ENCODE peak calls at places on chromosomes 4 and X, in nine cellular contexts. P, R, D, U, J, Y, Q, B and N are unnamed samples.

GRCh38 chrX:155966876-155967275 is 30.6 kb upstream of the IL9R start:
- DNase-seq in P (no peak), B (peak), Y (peak), Q (no peak), R (peak), J (no peak), D (peak), U (peak), N (peak)

GRCh38 chrX:38987135-38987780 is 186.0 kb downstream of the MID1IP1 start:
- DNase-seq in Y (no peak), D (no peak), U (no peak), B (no peak), R (peak), P (no peak), Q (no peak), J (no peak), N (peak)

GRCh38 chr4:23934915-23935314 is 45.1 kb upstream of the PPARGC1A start:
- DNase-seq in R (peak), J (peak), D (no peak), Y (no peak), Q (peak), B (peak), U (peak), P (no peak), N (peak)

GRCh38 chrX:123859409-123859827 is 435 bp upstream of the XIAP start:
- DNase-seq in R (peak), D (no peak), Y (no peak), J (peak), U (peak), B (no peak), P (no peak), Q (no peak), N (no peak)

GRCh38 chr4:128639586-128640270 is 169.8 kb upstream of the JADE1 start:
- DNase-seq in J (no peak), B (no peak), D (no peak), P (no peak), Q (no peak), Y (no peak), R (no peak), U (no peak), N (no peak)

GRCh38 chr4:74370912-74371311 is 6.0 kb downstream of the EREG start:
- DNase-seq in Q (peak), P (no peak), D (peak), U (peak), Y (peak), R (peak), B (peak), J (no peak), N (peak)

GRCh38 chr4:147136308-147136707 is 190.6 kb upstream of the TTC29 start:
- DNase-seq in P (no peak), Y (no peak), Q (no peak), D (no peak), U (no peak), B (no peak), J (no peak), R (no peak), N (peak)

GRCh38 chr4:17301869-17302268 is 210.0 kb downstream of the QDPR start:
- DNase-seq in R (no peak), D (no peak), P (no peak), J (no peak), Y (no peak), B (no peak), U (no peak), Q (no peak), N (no peak)

GRCh38 chrX:49710744-49711319 is 15.0 kb upstream of the PAGE1 start:
- DNase-seq in J (no peak), R (no peak), Y (no peak), Q (no peak), U (no peak), P (no peak), D (no peak), B (no peak), N (no peak)

GRCh38 chr4:7813674-7814073 is 126.0 kb downstream of the AFAP1 start:
- DNase-seq in P (no peak), J (no peak), U (no peak), Y (no peak), R (no peak), B (peak), D (no peak), Q (no peak), N (peak)

GRCh38 chrX:139112432-139112831 is 400.9 kb upstream of the FGF13 start:
- DNase-seq in R (no peak), B (no peak), P (no peak), Y (no peak), J (no peak), D (no peak), Q (no peak), U (no peak), N (peak)

GRCh38 chr4:11397146-11397545 is 31.5 kb downstream of the HS3ST1 start:
- DNase-seq in D (no peak), J (no peak), Y (peak), P (no peak), B (no peak), Q (no peak), U (no peak), R (no peak), N (no peak)

GRCh38 chrX:413322-414201 is 26.9 kb upstream of the PPP2R3B start:
- DNase-seq in D (no peak), Y (no peak), Q (no peak), B (peak), U (no peak), J (no peak), P (no peak), R (no peak), N (peak)

GRCh38 chrX:133610056-133610455 is 194.8 kb upstream of the GPC4 start:
- DNase-seq in D (no peak), R (no peak), J (no peak), Q (no peak), P (no peak), U (no peak), Y (no peak), B (no peak), N (peak)

GRCh38 chr4:159016527-159017137 is 86.2 kb upstream of the RAPGEF2 start:
- DNase-seq in P (no peak), D (no peak), R (no peak), U (peak), Q (no peak), J (no peak), Y (no peak), B (no peak), N (peak)

GRCh38 chr4:168353746-168354145 is 35.2 kb upstream of the DDX60 start:
- DNase-seq in U (no peak), Q (no peak), B (no peak), R (no peak), J (no peak), Y (no peak), D (no peak), P (no peak), N (no peak)

GRCh38 chr4:39446842-39447573 is 11.7 kb downstream of the RPL9 start:
- DNase-seq in D (peak), R (no peak), B (peak), J (no peak), P (peak), U (no peak), Y (no peak), Q (no peak), N (no peak)

GRCh38 chr4:38664704-38665401 is 854 bp downstream of the KLF3 start:
- DNase-seq in J (peak), P (peak), U (peak), D (peak), R (peak), Q (no peak), B (peak), Y (peak), N (peak)

GRCh38 chr4:145299380-145300076 is 119.1 kb upstream of the OTUD4 start:
- DNase-seq in B (peak), D (peak), R (peak), Q (no peak), J (no peak), Y (no peak), P (peak), U (peak), N (peak)

GRCh38 chr4:77332696-77333270 is 175.8 kb downstream of the CCNG2 start:
- DNase-seq in B (no peak), U (no peak), J (no peak), P (no peak), D (no peak), R (no peak), Y (no peak), Q (no peak), N (no peak)

GRCh38 chr4:78627046-78627965 is 75.7 kb downstream of the ANXA3 start:
- DNase-seq in Y (no peak), R (no peak), B (no peak), J (no peak), U (no peak), D (no peak), P (no peak), Q (no peak), N (no peak)

GRCh38 chrX:82945332-82945731 is 562.8 kb upstream of the POU3F4 start:
- DNase-seq in P (no peak), Q (no peak), J (no peak), D (no peak), R (no peak), B (no peak), U (no peak), Y (no peak), N (no peak)

GRCh38 chrX:13082286-13083065 is 38.1 kb upstream of the FAM9C start:
- DNase-seq in P (peak), U (no peak), D (peak), R (no peak), J (no peak), Y (no peak), B (no peak), Q (no peak), N (no peak)

GRCh38 chrX:54808109-54808604 is 612 bp downstream of the MAGED2 start:
- DNase-seq in B (peak), U (peak), Q (peak), P (peak), J (peak), Y (peak), R (peak), D (peak), N (peak)

GRCh38 chr4:138248058-138248457 is 5.9 kb upstream of the SLC7A11 start:
- DNase-seq in P (no peak), D (no peak), B (no peak), Q (no peak), J (no peak), Y (peak), R (no peak), U (no peak), N (no peak)

GRCh38 chrX:4151798-4152197 is 438.3 kb upstream of the PRKX start:
- DNase-seq in D (no peak), R (no peak), B (no peak), J (no peak), P (no peak), Q (no peak), U (no peak), Y (no peak), N (no peak)

GRCh38 chrX:16772460-16772859 is 13.8 kb upstream of the TXLNG start:
- DNase-seq in B (no peak), D (no peak), P (no peak), R (no peak), J (no peak), Y (peak), Q (no peak), U (no peak), N (no peak)

GRCh38 chrX:121457096-121457495 is 409.7 kb downstream of the GLUD2 start:
- DNase-seq in Y (no peak), J (no peak), R (no peak), B (no peak), Q (no peak), P (no peak), D (no peak), U (no peak), N (no peak)

GRCh38 chr4:154542264-154542879 is 7.8 kb downstream of the PLRG1 start:
- DNase-seq in B (no peak), Y (no peak), P (no peak), D (no peak), Q (no peak), R (no peak), U (no peak), J (no peak), N (no peak)

GRCh38 chrX:119062750-119063374 is 9.9 kb upstream of the CT47C1 start:
- DNase-seq in B (no peak), Q (no peak), P (no peak), U (peak), D (no peak), J (no peak), R (no peak), Y (no peak), N (no peak)